ENCODE peak calls at places on chromosomes 5 and 9, in five cellular contexts. One of them, this sample, is unnamed. For H3K4me1, the result is how much of the 10 kb centered on the place peaks cover.

GRCh38 chr9:35612843-35613242 is 5.4 kb downstream of the CD72 start:
- DNase-seq in SJSA1: no peak
- DNase-seq in thoracic aorta: no peak
- DNase-seq in sigmoid colon: no peak
- DNase-seq in A549: no peak
- DNase-seq in this sample: no peak

GRCh38 chr5:141186897-141187512 is at the start of gene PCDHB9:
- DNase-seq in sigmoid colon: no peak
- DNase-seq in A549: peak
- DNase-seq in SJSA1: no peak
- DNase-seq in thoracic aorta: no peak
- DNase-seq in this sample: peak

GRCh38 chr5:31119938-31120641 is 73.4 kb upstream of the CDH6 start:
- DNase-seq in A549: no peak
- DNase-seq in sigmoid colon: no peak
- DNase-seq in SJSA1: no peak
- DNase-seq in thoracic aorta: no peak
- DNase-seq in this sample: no peak

GRCh38 chr9:109440797-109441287 is 57.3 kb downstream of the PTPN3 start:
- DNase-seq in A549: peak
- DNase-seq in SJSA1: peak
- DNase-seq in sigmoid colon: no peak
- DNase-seq in thoracic aorta: peak
- DNase-seq in this sample: peak

GRCh38 chr9:81522721-81523551 is 166.4 kb downstream of the TLE1 start:
- DNase-seq in thoracic aorta: no peak
- DNase-seq in sigmoid colon: no peak
- DNase-seq in A549: peak
- DNase-seq in SJSA1: peak
- DNase-seq in this sample: peak

GRCh38 chr5:80584770-80585169 is 14.7 kb upstream of the ANKRD34B start:
- DNase-seq in thoracic aorta: no peak
- DNase-seq in sigmoid colon: no peak
- DNase-seq in SJSA1: no peak
- DNase-seq in A549: no peak
- DNase-seq in this sample: no peak

GRCh38 chr5:87120518-87121314 is 147.0 kb upstream of the RASA1 start:
- DNase-seq in A549: peak
- DNase-seq in SJSA1: peak
- DNase-seq in thoracic aorta: no peak
- DNase-seq in sigmoid colon: no peak
- DNase-seq in this sample: no peak

GRCh38 chr5:76971471-76971870 is 18.6 kb downstream of the CRHBP start:
- DNase-seq in thoracic aorta: no peak
- DNase-seq in sigmoid colon: no peak
- DNase-seq in SJSA1: no peak
- DNase-seq in A549: no peak
- DNase-seq in this sample: no peak

GRCh38 chr5:151038801-151039238 is 18.4 kb downstream of the GPX3 start:
- DNase-seq in A549: no peak
- DNase-seq in sigmoid colon: no peak
- DNase-seq in SJSA1: no peak
- DNase-seq in thoracic aorta: no peak
- DNase-seq in this sample: no peak

GRCh38 chr5:170536498-170536897 is 32.7 kb downstream of the KCNIP1 start:
- DNase-seq in A549: no peak
- DNase-seq in sigmoid colon: peak
- DNase-seq in SJSA1: no peak
- DNase-seq in thoracic aorta: no peak
- DNase-seq in this sample: no peak

GRCh38 chr5:126139773-126140172 is 283.4 kb upstream of the GRAMD2B start:
- DNase-seq in thoracic aorta: no peak
- DNase-seq in A549: no peak
- DNase-seq in sigmoid colon: no peak
- DNase-seq in SJSA1: peak
- DNase-seq in this sample: no peak

GRCh38 chr9:36276840-36277239 is 18.6 kb upstream of the GNE start:
- DNase-seq in sigmoid colon: no peak
- DNase-seq in A549: peak
- DNase-seq in thoracic aorta: no peak
- DNase-seq in SJSA1: peak
- DNase-seq in this sample: peak

GRCh38 chr9:108668191-108668940 is 187.4 kb downstream of the ACTL7B start:
- DNase-seq in thoracic aorta: no peak
- DNase-seq in SJSA1: no peak
- DNase-seq in sigmoid colon: no peak
- DNase-seq in A549: no peak
- DNase-seq in this sample: no peak

GRCh38 chr5:148924817-148925216 is 98.4 kb downstream of the ADRB2 start:
- DNase-seq in thoracic aorta: no peak
- DNase-seq in sigmoid colon: no peak
- DNase-seq in SJSA1: no peak
- DNase-seq in A549: no peak
- DNase-seq in this sample: peak

GRCh38 chr9:129023036-129023907 is 4.9 kb downstream of the SH3GLB2 start:
- DNase-seq in A549: no peak
- DNase-seq in sigmoid colon: peak
- DNase-seq in thoracic aorta: no peak
- DNase-seq in SJSA1: no peak
- DNase-seq in this sample: peak

GRCh38 chr5:39980056-39980455 is 555.3 kb upstream of the DAB2 start:
- DNase-seq in thoracic aorta: no peak
- DNase-seq in SJSA1: no peak
- DNase-seq in sigmoid colon: no peak
- DNase-seq in A549: no peak
- DNase-seq in this sample: no peak

GRCh38 chr9:103661663-103662062 is 432.4 kb upstream of the SMC2 start:
- DNase-seq in thoracic aorta: no peak
- DNase-seq in SJSA1: no peak
- DNase-seq in sigmoid colon: no peak
- DNase-seq in A549: no peak
- DNase-seq in this sample: no peak

GRCh38 chr5:115551415-115551814 is 6.8 kb upstream of the FEM1C start:
- DNase-seq in thoracic aorta: no peak
- DNase-seq in A549: peak
- DNase-seq in SJSA1: no peak
- DNase-seq in sigmoid colon: no peak
- DNase-seq in this sample: no peak

GRCh38 chr5:159785639-159786038 is 130.6 kb upstream of the ADRA1B start:
- DNase-seq in thoracic aorta: no peak
- DNase-seq in sigmoid colon: no peak
- DNase-seq in SJSA1: no peak
- DNase-seq in A549: no peak
- DNase-seq in this sample: no peak

GRCh38 chr9:112142420-112142819 is 32.7 kb downstream of the SUSD1 start:
- DNase-seq in thoracic aorta: no peak
- DNase-seq in sigmoid colon: no peak
- DNase-seq in SJSA1: no peak
- DNase-seq in A549: no peak
- DNase-seq in this sample: no peak

GRCh38 chr9:99737649-99738048 is 84.0 kb upstream of the NR4A3 start:
- DNase-seq in sigmoid colon: no peak
- DNase-seq in A549: no peak
- DNase-seq in thoracic aorta: no peak
- DNase-seq in SJSA1: no peak
- DNase-seq in this sample: no peak

GRCh38 chr5:175922192-175922885 is 45.8 kb downstream of the THOC3 start:
- DNase-seq in sigmoid colon: no peak
- DNase-seq in SJSA1: peak
- DNase-seq in thoracic aorta: no peak
- DNase-seq in A549: peak
- DNase-seq in this sample: no peak

GRCh38 chr5:138138949-138139775 is at the start of gene NME5:
- DNase-seq in SJSA1: no peak
- DNase-seq in A549: no peak
- DNase-seq in sigmoid colon: peak
- DNase-seq in thoracic aorta: no peak
- DNase-seq in this sample: peak

GRCh38 chr9:107737987-107738743 is 248.6 kb upstream of the KLF4 start:
- DNase-seq in SJSA1: peak
- DNase-seq in sigmoid colon: peak
- DNase-seq in thoracic aorta: no peak
- DNase-seq in A549: no peak
- DNase-seq in this sample: peak

GRCh38 chr5:168364738-168365550 is 73.5 kb downstream of the WWC1 start:
- DNase-seq in SJSA1: peak
- DNase-seq in thoracic aorta: no peak
- DNase-seq in sigmoid colon: no peak
- DNase-seq in A549: no peak
- DNase-seq in this sample: peak

GRCh38 chr5:129387944-129388343 is 72.2 kb upstream of the ADAMTS19 start:
- DNase-seq in A549: no peak
- DNase-seq in sigmoid colon: no peak
- DNase-seq in SJSA1: no peak
- DNase-seq in thoracic aorta: no peak
- DNase-seq in this sample: no peak

GRCh38 chr5:179147991-179148702 is 88.0 kb downstream of the ZNF354C start:
- DNase-seq in A549: no peak
- DNase-seq in thoracic aorta: no peak
- DNase-seq in SJSA1: no peak
- DNase-seq in sigmoid colon: no peak
- DNase-seq in this sample: no peak

GRCh38 chr5:97164846-97165245 is 18.2 kb downstream of the RIOK2 start:
- DNase-seq in SJSA1: no peak
- DNase-seq in A549: no peak
- DNase-seq in sigmoid colon: no peak
- DNase-seq in thoracic aorta: no peak
- DNase-seq in this sample: no peak

GRCh38 chr9:137745541-137745991 is 126.8 kb downstream of the EHMT1 start:
- DNase-seq in A549: peak
- DNase-seq in thoracic aorta: no peak
- DNase-seq in sigmoid colon: no peak
- DNase-seq in SJSA1: no peak
- DNase-seq in this sample: no peak

GRCh38 chr5:107542428-107542827 is 128.3 kb downstream of the EFNA5 start:
- DNase-seq in thoracic aorta: peak
- DNase-seq in sigmoid colon: peak
- DNase-seq in A549: peak
- DNase-seq in SJSA1: peak
- DNase-seq in this sample: peak

GRCh38 chr5:51203598-51203997 is 179.7 kb upstream of the ISL1 start:
- DNase-seq in sigmoid colon: no peak
- DNase-seq in SJSA1: no peak
- DNase-seq in thoracic aorta: no peak
- DNase-seq in A549: no peak
- DNase-seq in this sample: no peak

GRCh38 chr9:98708103-98708932 is 417 bp downstream of the GABBR2 start:
- DNase-seq in sigmoid colon: no peak
- DNase-seq in A549: peak
- DNase-seq in thoracic aorta: no peak
- DNase-seq in SJSA1: no peak
- DNase-seq in this sample: no peak

GRCh38 chr9:3477236-3477834 is 48.5 kb downstream of the RFX3 start:
- DNase-seq in thoracic aorta: no peak
- DNase-seq in SJSA1: no peak
- DNase-seq in A549: no peak
- DNase-seq in sigmoid colon: no peak
- DNase-seq in this sample: no peak

GRCh38 chr5:111133436-111133751 is 41.2 kb downstream of the WDR36 start:
- DNase-seq in SJSA1: no peak
- DNase-seq in A549: no peak
- DNase-seq in thoracic aorta: no peak
- DNase-seq in sigmoid colon: no peak
- DNase-seq in this sample: no peak

GRCh38 chr5:160923927-160924705 is 72.1 kb upstream of the ATP10B start:
- DNase-seq in SJSA1: no peak
- DNase-seq in A549: no peak
- DNase-seq in sigmoid colon: no peak
- DNase-seq in thoracic aorta: no peak
- DNase-seq in this sample: peak

GRCh38 chr5:139472410-139473030 is 1.7 kb downstream of the SMIM33 start:
- DNase-seq in sigmoid colon: no peak
- DNase-seq in SJSA1: no peak
- DNase-seq in thoracic aorta: no peak
- DNase-seq in A549: no peak
- DNase-seq in this sample: no peak

GRCh38 chr5:139473565-139473964 is 2.8 kb downstream of the SMIM33 start:
- DNase-seq in SJSA1: no peak
- DNase-seq in sigmoid colon: no peak
- DNase-seq in A549: no peak
- DNase-seq in thoracic aorta: no peak
- DNase-seq in this sample: no peak

GRCh38 chr5:139474815-139475791 is 4.3 kb downstream of the SMIM33 start:
- DNase-seq in SJSA1: no peak
- DNase-seq in sigmoid colon: peak
- DNase-seq in A549: no peak
- DNase-seq in thoracic aorta: no peak
- DNase-seq in this sample: no peak

GRCh38 chr5:139470821-139471300 is at the start of gene SMIM33:
- DNase-seq in A549: no peak
- DNase-seq in sigmoid colon: no peak
- DNase-seq in SJSA1: no peak
- DNase-seq in thoracic aorta: no peak
- DNase-seq in this sample: no peak

GRCh38 chr5:139473105-139473504 is 2.3 kb downstream of the SMIM33 start:
- DNase-seq in thoracic aorta: no peak
- DNase-seq in A549: no peak
- DNase-seq in sigmoid colon: no peak
- DNase-seq in SJSA1: no peak
- DNase-seq in this sample: no peak
- H3K4me1 ChIP-seq in thoracic aorta: under half
- H3K4me1 ChIP-seq in A549: under half
- H3K4me1 ChIP-seq in sigmoid colon: under half
- H3K4me1 ChIP-seq in SJSA1: under half
- H3K4me1 ChIP-seq in this sample: under half

GRCh38 chr5:71481441-71481840 is 26.0 kb downstream of the BDP1 start:
- DNase-seq in sigmoid colon: no peak
- DNase-seq in A549: no peak
- DNase-seq in thoracic aorta: no peak
- DNase-seq in SJSA1: no peak
- DNase-seq in this sample: no peak
- H3K27ac ChIP-seq in sigmoid colon: no peak
- H3K27ac ChIP-seq in A549: peak
- H3K27ac ChIP-seq in thoracic aorta: no peak
- H3K27ac ChIP-seq in SJSA1: no peak
- H3K27ac ChIP-seq in this sample: no peak

GRCh38 chr5:173835131-173835530 is 53.0 kb upstream of the CPEB4 start:
- DNase-seq in thoracic aorta: no peak
- DNase-seq in SJSA1: no peak
- DNase-seq in sigmoid colon: no peak
- DNase-seq in A549: no peak
- DNase-seq in this sample: no peak
- H3K4me1 ChIP-seq in thoracic aorta: under half
- H3K4me1 ChIP-seq in SJSA1: under half
- H3K4me1 ChIP-seq in sigmoid colon: under half
- H3K4me1 ChIP-seq in A549: under half
- H3K4me1 ChIP-seq in this sample: under half

GRCh38 chr5:44360919-44361625 is 28.1 kb downstream of the FGF10 start:
- DNase-seq in A549: no peak
- DNase-seq in sigmoid colon: no peak
- DNase-seq in thoracic aorta: no peak
- DNase-seq in SJSA1: no peak
- DNase-seq in this sample: no peak
- H3K27ac ChIP-seq in A549: no peak
- H3K27ac ChIP-seq in sigmoid colon: no peak
- H3K27ac ChIP-seq in thoracic aorta: no peak
- H3K27ac ChIP-seq in SJSA1: no peak
- H3K27ac ChIP-seq in this sample: no peak

GRCh38 chr5:85716344-85717202 is 901.2 kb upstream of the COX7C start:
- DNase-seq in sigmoid colon: no peak
- DNase-seq in SJSA1: no peak
- DNase-seq in thoracic aorta: no peak
- DNase-seq in A549: no peak
- DNase-seq in this sample: no peak

GRCh38 chr5:85717203-85717563 is 900.6 kb upstream of the COX7C start:
- DNase-seq in SJSA1: no peak
- DNase-seq in A549: no peak
- DNase-seq in sigmoid colon: no peak
- DNase-seq in thoracic aorta: no peak
- DNase-seq in this sample: no peak
- H3K4me1 ChIP-seq in SJSA1: under half
- H3K4me1 ChIP-seq in A549: under half
- H3K4me1 ChIP-seq in sigmoid colon: under half
- H3K4me1 ChIP-seq in thoracic aorta: under half
- H3K4me1 ChIP-seq in this sample: under half